ENCODE peak calls at places on chromosomes 6 and 20, in nine cellular contexts. G, Y, F, X, W, J, O, T and S are unnamed samples.

GRCh38 chr6:29589423-29590048 is 4.6 kb downstream of the OR2H2 start:
- DNase-seq in G (no peak), Y (peak; percentile 38), F (peak; percentile 47), X (peak; percentile 55), W (no peak), J (peak; percentile 62), O (peak; percentile 46), T (no peak), S (peak; percentile 68)

GRCh38 chr6:132067286-132067685 is 116.1 kb upstream of the CCN2 start:
- DNase-seq in G (no peak), Y (no peak), F (peak; percentile 31), X (peak; percentile 42), W (no peak), J (peak; percentile 14), O (no peak), T (peak; percentile 38), S (no peak)

GRCh38 chr6:157652601-157653363 is 170.3 kb upstream of the SNX9 start:
- DNase-seq in G (no peak), Y (no peak), F (no peak), X (no peak), W (no peak), J (no peak), O (no peak), T (no peak), S (peak; percentile 20)

GRCh38 chr20:50399003-50399916 is 110.9 kb upstream of the PTPN1 start:
- DNase-seq in G (no peak), Y (no peak), F (peak; percentile 51), X (no peak), W (no peak), J (no peak), O (no peak), T (no peak), S (no peak)

GRCh38 chr6:150517175-150517574 is 82.5 kb upstream of the PLEKHG1 start:
- DNase-seq in G (no peak), Y (no peak), F (no peak), X (no peak), W (no peak), J (no peak), O (no peak), T (no peak), S (no peak)

GRCh38 chr6:112269165-112269564 is 14.8 kb upstream of the LAMA4 start:
- DNase-seq in G (no peak), Y (no peak), F (peak; percentile 31), X (peak; percentile 73), W (no peak), J (peak; percentile 49), O (peak; percentile 8), T (no peak), S (no peak)

GRCh38 chr6:158910484-158911075 is 89.4 kb downstream of the RSPH3 start:
- DNase-seq in G (no peak), Y (peak; percentile 21), F (no peak), X (no peak), W (no peak), J (no peak), O (peak; percentile 73), T (no peak), S (no peak)

GRCh38 chr6:147651249-147652063 is 143.0 kb downstream of the SAMD5 start:
- DNase-seq in G (no peak), Y (no peak), F (peak; percentile 51), X (peak; percentile 44), W (peak; percentile 35), J (peak; percentile 49), O (peak; percentile 17), T (no peak), S (peak; percentile 9)

GRCh38 chr6:26332408-26332807 is 32.6 kb upstream of the BTN3A2 start:
- DNase-seq in G (no peak), Y (no peak), F (no peak), X (no peak), W (no peak), J (no peak), O (no peak), T (no peak), S (no peak)

GRCh38 chr6:169635345-169635744 is 66.5 kb downstream of the WDR27 start:
- DNase-seq in G (no peak), Y (no peak), F (no peak), X (no peak), W (no peak), J (no peak), O (no peak), T (no peak), S (no peak)

GRCh38 chr6:27894839-27895762 is 17.1 kb downstream of the OR2B2 start:
- DNase-seq in G (no peak), Y (peak; percentile 75), F (peak; percentile 88), X (peak; percentile 89), W (peak; percentile 45), J (peak; percentile 93), O (peak; percentile 67), T (peak; percentile 58), S (peak; percentile 64)

GRCh38 chr6:163405412-163406309 is 8.9 kb upstream of the QKI start:
- DNase-seq in G (peak; percentile 73), Y (peak; percentile 18), F (no peak), X (peak; percentile 19), W (peak; percentile 36), J (no peak), O (no peak), T (no peak), S (no peak)

GRCh38 chr20:5949943-5950270 is 426 bp downstream of the TRMT6 start:
- DNase-seq in G (no peak), Y (no peak), F (no peak), X (no peak), W (no peak), J (no peak), O (no peak), T (no peak), S (no peak)
- H3K4me3 ChIP-seq in G (peak overlapping the region; percentile 69), Y (peak overlapping the region; percentile 93), F (peak overlapping the region; percentile 65), X (peak overlapping the region; percentile 96), W (peak overlapping the region; percentile 41), J (peak overlapping the region; percentile 74), O (peak overlapping the region; percentile 93), T (peak overlapping the region; percentile 80), S (peak overlapping the region; percentile 80)

GRCh38 chr6:4351857-4352669 is 216.7 kb upstream of the ECI2 start:
- DNase-seq in G (no peak), Y (no peak), F (peak; percentile 95), X (peak; percentile 94), W (peak; percentile 46), J (peak; percentile 79), O (peak; percentile 85), T (peak; percentile 82), S (peak; percentile 95)
- H3K4me3 ChIP-seq in G (no peak overlapping the region), Y (no peak overlapping the region), F (peak overlapping the region; percentile 12), X (peak overlapping the region; percentile 41), W (no peak overlapping the region), J (no peak overlapping the region), O (peak overlapping the region; percentile 19), T (no peak overlapping the region), S (peak overlapping the region; percentile 27)

GRCh38 chr6:125868996-125869395 is 78.2 kb downstream of the NCOA7 start:
- DNase-seq in G (no peak), Y (no peak), F (no peak), X (peak; percentile 14), W (no peak), J (no peak), O (no peak), T (no peak), S (no peak)

GRCh38 chr6:125867483-125867935 is 76.7 kb downstream of the NCOA7 start:
- DNase-seq in G (no peak), Y (no peak), F (peak; percentile 84), X (peak; percentile 72), W (no peak), J (peak; percentile 6), O (peak; percentile 92), T (peak; percentile 83), S (peak; percentile 3)

GRCh38 chr6:125866433-125866832 is 75.7 kb downstream of the NCOA7 start:
- DNase-seq in G (no peak), Y (no peak), F (no peak), X (no peak), W (no peak), J (no peak), O (no peak), T (no peak), S (no peak)

GRCh38 chr6:125869427-125869826 is 78.7 kb downstream of the NCOA7 start:
- DNase-seq in G (no peak), Y (no peak), F (no peak), X (no peak), W (no peak), J (no peak), O (no peak), T (no peak), S (no peak)

GRCh38 chr6:125868252-125868651 is 77.5 kb downstream of the NCOA7 start:
- DNase-seq in G (no peak), Y (no peak), F (no peak), X (peak; percentile 70), W (no peak), J (no peak), O (peak; percentile 35), T (no peak), S (no peak)
- H3K4me3 ChIP-seq in G (no peak overlapping the region), Y (no peak overlapping the region), F (no peak overlapping the region), X (no peak overlapping the region), W (no peak overlapping the region), J (no peak overlapping the region), O (no peak overlapping the region), T (no peak overlapping the region), S (no peak overlapping the region)

DNA sequence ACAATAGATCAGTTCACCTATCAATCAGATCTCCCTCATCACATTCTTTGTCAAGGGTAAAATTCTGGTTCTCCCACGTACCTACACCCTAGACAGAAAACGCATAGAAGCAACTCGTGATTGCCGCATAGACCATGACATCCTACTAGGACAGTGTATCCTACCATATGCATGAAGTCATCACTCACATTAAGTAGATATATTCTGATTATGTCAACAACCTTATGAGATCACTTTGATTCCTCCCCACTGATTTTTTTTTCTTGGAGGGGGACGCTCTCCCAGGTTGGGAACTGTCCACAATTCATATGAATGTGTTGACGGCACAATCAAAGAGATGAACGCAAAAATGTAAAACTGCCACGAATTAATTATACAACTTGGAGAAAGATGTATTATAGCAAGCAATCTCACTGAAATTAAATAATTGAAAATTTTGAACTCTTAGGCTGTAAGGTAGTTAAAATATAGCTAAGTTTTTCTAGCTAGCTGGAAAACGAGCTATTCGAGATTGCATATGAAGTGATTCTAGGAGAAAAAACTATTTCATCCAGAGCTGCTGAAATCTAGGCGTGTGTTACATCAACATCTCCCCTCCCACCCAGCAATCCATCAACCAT is 82.5 kb upstream of the CCDC28A start:
- DNase-seq in G (no peak), Y (no peak), F (peak; percentile 6), X (no peak), W (no peak), J (no peak), O (no peak), T (no peak), S (no peak)
- H3K4me3 ChIP-seq in G (no peak overlapping the region), Y (no peak overlapping the region), F (peak overlapping the region; percentile 88), X (peak overlapping the region; percentile 67), W (no peak overlapping the region), J (peak overlapping the region; percentile 97), O (peak overlapping the region; percentile 92), T (peak overlapping the region; percentile 70), S (no peak overlapping the region)